ENCODE peak calls at places on chromosomes 12 and 14, in six cellular contexts. B is activated T-cell treated with anti-CD3 and anti-CD28 coated beads, Interleukin-2, amount 50 U/mL, for 72 hours; L is glutamatergic neuron; K is fibroblast of lung; Z is stimulated activated CD8-positive, alpha-beta memory T cell treated with anti-CD3 and anti-CD28 coated beads, Interleukin-4, amount 100 ng/mL, for 24 hours; E is GM23338. C is an unnamed sample.

GRCh38 chr14:44620106-44621019 is 113.3 kb upstream of the FSCB start:
- DNase-seq in B (no peak), L (no peak), K (no peak), Z (no peak), E (no peak), C (no peak)

GRCh38 chr12:4809449-4810218 is 89.4 kb downstream of the GALNT8 start:
- DNase-seq in B (peak), L (peak), K (no peak), Z (no peak), E (peak), C (peak)

GRCh38 chr14:22630486-22630885 is 13.7 kb downstream of the OR6J1 start:
- DNase-seq in B (no peak), L (no peak), K (peak), Z (no peak), E (no peak), C (no peak)

GRCh38 chr12:51887476-51888315 is at the start of gene ANKRD33:
- DNase-seq in B (no peak), L (peak), K (peak), Z (no peak), E (peak), C (no peak)

GRCh38 chr12:114405449-114406271 is at the start of gene TBX5:
- DNase-seq in B (no peak), L (peak), K (peak), Z (no peak), E (peak), C (peak)

GRCh38 chr12:54404061-54405004 is 14.7 kb downstream of the ITGA5 start:
- DNase-seq in B (peak), L (peak), K (peak), Z (no peak), E (peak), C (peak)

GRCh38 chr14:104655128-104655848 is 34.1 kb upstream of the INF2 start:
- DNase-seq in B (no peak), L (no peak), K (no peak), Z (no peak), E (no peak), C (no peak)

GRCh38 chr14:39368261-39368959 is 63.8 kb downstream of the FBXO33 start:
- DNase-seq in B (peak), L (peak), K (peak), Z (no peak), E (peak), C (peak)

GRCh38 chr14:103706551-103707328 is 8.5 kb downstream of the XRCC3 start:
- DNase-seq in B (no peak), L (no peak), K (no peak), Z (no peak), E (no peak), C (no peak)

GRCh38 chr12:20367731-20368652 is at the start of gene PDE3A:
- DNase-seq in B (no peak), L (peak), K (peak), Z (no peak), E (peak), C (peak)

GRCh38 chr12:47033081-47033480 is 46.3 kb upstream of the PCED1B start:
- DNase-seq in B (no peak), L (no peak), K (peak), Z (no peak), E (peak), C (no peak)